ENCODE peak calls at places on chromosomes 3 and 15, in six cellular contexts. One of them, this sample, is unnamed.

GRCh38 chr3:188584162-188584529 is 430.2 kb downstream of the LPP start:
- DNase-seq in neural progenitor cell: no peak
- DNase-seq in fibroblast of lung: peak; percentile 93
- DNase-seq in left ventricle myocardium inferior: no peak
- DNase-seq in OCI-LY7: peak; percentile 14
- DNase-seq in upper lobe of right lung: no peak
- DNase-seq in this sample: no peak

GRCh38 chr3:51948016-51948580 is 5.9 kb downstream of the PARP3 start:
- DNase-seq in neural progenitor cell: no peak
- DNase-seq in fibroblast of lung: no peak
- DNase-seq in left ventricle myocardium inferior: no peak
- DNase-seq in OCI-LY7: no peak
- DNase-seq in upper lobe of right lung: peak; percentile 61
- DNase-seq in this sample: peak; percentile 35

GRCh38 chr3:36394176-36394575 is 13.9 kb downstream of the STAC start:
- DNase-seq in neural progenitor cell: no peak
- DNase-seq in fibroblast of lung: peak; percentile 86
- DNase-seq in left ventricle myocardium inferior: no peak
- DNase-seq in OCI-LY7: no peak
- DNase-seq in upper lobe of right lung: no peak
- DNase-seq in this sample: no peak

GRCh38 chr15:95127356-95127755 is 896.0 kb downstream of the MCTP2 start:
- DNase-seq in neural progenitor cell: no peak
- DNase-seq in fibroblast of lung: peak; percentile 27
- DNase-seq in left ventricle myocardium inferior: no peak
- DNase-seq in OCI-LY7: no peak
- DNase-seq in upper lobe of right lung: no peak
- DNase-seq in this sample: no peak

GRCh38 chr3:69761896-69762789 is 22.9 kb downstream of the MITF start:
- DNase-seq in neural progenitor cell: no peak
- DNase-seq in fibroblast of lung: peak; percentile 90
- DNase-seq in left ventricle myocardium inferior: no peak
- DNase-seq in OCI-LY7: no peak
- DNase-seq in upper lobe of right lung: no peak
- DNase-seq in this sample: no peak

GRCh38 chr3:25594007-25594502 is 70.7 kb downstream of the TOP2B start:
- DNase-seq in neural progenitor cell: peak; percentile 55
- DNase-seq in fibroblast of lung: peak; percentile 78
- DNase-seq in left ventricle myocardium inferior: no peak
- DNase-seq in OCI-LY7: peak; percentile 56
- DNase-seq in upper lobe of right lung: no peak
- DNase-seq in this sample: no peak

GRCh38 chr15:88375234-88375926 is 91.8 kb downstream of the MRPL46 start:
- DNase-seq in neural progenitor cell: peak; percentile 8
- DNase-seq in fibroblast of lung: peak; percentile 93
- DNase-seq in left ventricle myocardium inferior: no peak
- DNase-seq in OCI-LY7: no peak
- DNase-seq in upper lobe of right lung: no peak
- DNase-seq in this sample: no peak

GRCh38 chr3:184261270-184262165 is at the start of gene CAMK2N2:
- DNase-seq in neural progenitor cell: peak; percentile 81
- DNase-seq in fibroblast of lung: peak; percentile 60
- DNase-seq in left ventricle myocardium inferior: peak; percentile 46
- DNase-seq in OCI-LY7: peak; percentile 33
- DNase-seq in upper lobe of right lung: peak; percentile 76
- DNase-seq in this sample: peak; percentile 61

GRCh38 chr3:51940648-51941421 is 869 bp downstream of the RRP9 start:
- DNase-seq in neural progenitor cell: no peak
- DNase-seq in fibroblast of lung: no peak
- DNase-seq in left ventricle myocardium inferior: no peak
- DNase-seq in OCI-LY7: no peak
- DNase-seq in upper lobe of right lung: peak; percentile 7
- DNase-seq in this sample: no peak

GRCh38 chr15:41544650-41545015 is 576 bp upstream of the RPAP1 start:
- DNase-seq in neural progenitor cell: no peak
- DNase-seq in fibroblast of lung: no peak
- DNase-seq in left ventricle myocardium inferior: peak; percentile 33
- DNase-seq in OCI-LY7: no peak
- DNase-seq in upper lobe of right lung: peak; percentile 91
- DNase-seq in this sample: peak; percentile 89

GRCh38 chr15:48064435-48064834 is 56.4 kb upstream of the SLC24A5 start:
- DNase-seq in neural progenitor cell: no peak
- DNase-seq in fibroblast of lung: no peak
- DNase-seq in left ventricle myocardium inferior: no peak
- DNase-seq in OCI-LY7: no peak
- DNase-seq in upper lobe of right lung: no peak
- DNase-seq in this sample: no peak

GRCh38 chr3:195208631-195209030 is 62.3 kb downstream of the XXYLT1 start:
- DNase-seq in neural progenitor cell: no peak
- DNase-seq in fibroblast of lung: no peak
- DNase-seq in left ventricle myocardium inferior: no peak
- DNase-seq in OCI-LY7: no peak
- DNase-seq in upper lobe of right lung: peak; percentile 41
- DNase-seq in this sample: no peak

GRCh38 chr15:50873935-50874353 is 34.5 kb upstream of the AP4E1 start:
- DNase-seq in neural progenitor cell: no peak
- DNase-seq in fibroblast of lung: no peak
- DNase-seq in left ventricle myocardium inferior: no peak
- DNase-seq in OCI-LY7: no peak
- DNase-seq in upper lobe of right lung: no peak
- DNase-seq in this sample: no peak

GRCh38 chr15:76059320-76060097 is at the start of gene TMEM266:
- DNase-seq in neural progenitor cell: peak; percentile 96
- DNase-seq in fibroblast of lung: peak; percentile 26
- DNase-seq in left ventricle myocardium inferior: peak; percentile 39
- DNase-seq in OCI-LY7: no peak
- DNase-seq in upper lobe of right lung: peak; percentile 72
- DNase-seq in this sample: peak; percentile 57

GRCh38 chr15:78179286-78179840 is 30.2 kb downstream of the IDH3A start:
- DNase-seq in neural progenitor cell: no peak
- DNase-seq in fibroblast of lung: no peak
- DNase-seq in left ventricle myocardium inferior: no peak
- DNase-seq in OCI-LY7: no peak
- DNase-seq in upper lobe of right lung: no peak
- DNase-seq in this sample: no peak

GRCh38 chr15:99305761-99306505 is 54.7 kb downstream of the LRRC28 start:
- DNase-seq in neural progenitor cell: peak; percentile 58
- DNase-seq in fibroblast of lung: peak; percentile 89
- DNase-seq in left ventricle myocardium inferior: peak; percentile 59
- DNase-seq in OCI-LY7: no peak
- DNase-seq in upper lobe of right lung: no peak
- DNase-seq in this sample: peak; percentile 50

GRCh38 chr3:155661730-155662129 is 83.1 kb downstream of the PLCH1 start:
- DNase-seq in neural progenitor cell: no peak
- DNase-seq in fibroblast of lung: no peak
- DNase-seq in left ventricle myocardium inferior: no peak
- DNase-seq in OCI-LY7: no peak
- DNase-seq in upper lobe of right lung: no peak
- DNase-seq in this sample: no peak

GRCh38 chr3:151146071-151146730 is 56.8 kb downstream of the GPR171 start:
- DNase-seq in neural progenitor cell: peak; percentile 86
- DNase-seq in fibroblast of lung: peak; percentile 57
- DNase-seq in left ventricle myocardium inferior: peak; percentile 60
- DNase-seq in OCI-LY7: peak; percentile 83
- DNase-seq in upper lobe of right lung: peak; percentile 71
- DNase-seq in this sample: peak; percentile 66

GRCh38 chr3:151144756-151145155 is 58.3 kb downstream of the GPR171 start:
- DNase-seq in neural progenitor cell: no peak
- DNase-seq in fibroblast of lung: no peak
- DNase-seq in left ventricle myocardium inferior: no peak
- DNase-seq in OCI-LY7: no peak
- DNase-seq in upper lobe of right lung: no peak
- DNase-seq in this sample: no peak

GRCh38 chr3:151147299-151147698 is 55.7 kb downstream of the GPR171 start:
- DNase-seq in neural progenitor cell: no peak
- DNase-seq in fibroblast of lung: no peak
- DNase-seq in left ventricle myocardium inferior: no peak
- DNase-seq in OCI-LY7: no peak
- DNase-seq in upper lobe of right lung: no peak
- DNase-seq in this sample: no peak

GRCh38 chr3:151145713-151146070 is 57.3 kb downstream of the GPR171 start:
- DNase-seq in neural progenitor cell: no peak
- DNase-seq in fibroblast of lung: no peak
- DNase-seq in left ventricle myocardium inferior: no peak
- DNase-seq in OCI-LY7: no peak
- DNase-seq in upper lobe of right lung: no peak
- DNase-seq in this sample: no peak

GRCh38 chr3:151146731-151147091 is 56.3 kb downstream of the GPR171 start:
- DNase-seq in neural progenitor cell: no peak
- DNase-seq in fibroblast of lung: no peak
- DNase-seq in left ventricle myocardium inferior: no peak
- DNase-seq in OCI-LY7: no peak
- DNase-seq in upper lobe of right lung: no peak
- DNase-seq in this sample: no peak
- H3K27ac ChIP-seq in neural progenitor cell: no peak overlapping the region
- H3K27ac ChIP-seq in fibroblast of lung: no peak overlapping the region
- H3K27ac ChIP-seq in left ventricle myocardium inferior: no peak overlapping the region
- H3K27ac ChIP-seq in OCI-LY7: no peak overlapping the region
- H3K27ac ChIP-seq in upper lobe of right lung: no peak overlapping the region
- H3K27ac ChIP-seq in this sample: no peak overlapping the region

GRCh38 chr15:35307026-35307425 is 221.9 kb upstream of the NANOGP8 start:
- DNase-seq in neural progenitor cell: no peak
- DNase-seq in fibroblast of lung: no peak
- DNase-seq in left ventricle myocardium inferior: no peak
- DNase-seq in OCI-LY7: no peak
- DNase-seq in upper lobe of right lung: no peak
- DNase-seq in this sample: no peak

GRCh38 chr15:35304389-35304788 is 219.3 kb upstream of the NANOGP8 start:
- DNase-seq in neural progenitor cell: no peak
- DNase-seq in fibroblast of lung: no peak
- DNase-seq in left ventricle myocardium inferior: no peak
- DNase-seq in OCI-LY7: no peak
- DNase-seq in upper lobe of right lung: no peak
- DNase-seq in this sample: no peak

GRCh38 chr15:35305031-35305555 is 220.0 kb upstream of the NANOGP8 start:
- DNase-seq in neural progenitor cell: no peak
- DNase-seq in fibroblast of lung: peak; percentile 57
- DNase-seq in left ventricle myocardium inferior: no peak
- DNase-seq in OCI-LY7: no peak
- DNase-seq in upper lobe of right lung: no peak
- DNase-seq in this sample: no peak

GRCh38 chr15:35306361-35306981 is 221.4 kb upstream of the NANOGP8 start:
- DNase-seq in neural progenitor cell: no peak
- DNase-seq in fibroblast of lung: peak; percentile 91
- DNase-seq in left ventricle myocardium inferior: no peak
- DNase-seq in OCI-LY7: no peak
- DNase-seq in upper lobe of right lung: no peak
- DNase-seq in this sample: no peak

GRCh38 chr15:35305906-35306305 is 220.8 kb upstream of the NANOGP8 start:
- DNase-seq in neural progenitor cell: no peak
- DNase-seq in fibroblast of lung: peak; percentile 96
- DNase-seq in left ventricle myocardium inferior: no peak
- DNase-seq in OCI-LY7: no peak
- DNase-seq in upper lobe of right lung: no peak
- DNase-seq in this sample: no peak
- H3K27ac ChIP-seq in neural progenitor cell: no peak overlapping the region
- H3K27ac ChIP-seq in fibroblast of lung: no peak overlapping the region
- H3K27ac ChIP-seq in left ventricle myocardium inferior: peak overlapping the region; percentile 78
- H3K27ac ChIP-seq in OCI-LY7: no peak overlapping the region
- H3K27ac ChIP-seq in upper lobe of right lung: no peak overlapping the region
- H3K27ac ChIP-seq in this sample: no peak overlapping the region

DNA sequence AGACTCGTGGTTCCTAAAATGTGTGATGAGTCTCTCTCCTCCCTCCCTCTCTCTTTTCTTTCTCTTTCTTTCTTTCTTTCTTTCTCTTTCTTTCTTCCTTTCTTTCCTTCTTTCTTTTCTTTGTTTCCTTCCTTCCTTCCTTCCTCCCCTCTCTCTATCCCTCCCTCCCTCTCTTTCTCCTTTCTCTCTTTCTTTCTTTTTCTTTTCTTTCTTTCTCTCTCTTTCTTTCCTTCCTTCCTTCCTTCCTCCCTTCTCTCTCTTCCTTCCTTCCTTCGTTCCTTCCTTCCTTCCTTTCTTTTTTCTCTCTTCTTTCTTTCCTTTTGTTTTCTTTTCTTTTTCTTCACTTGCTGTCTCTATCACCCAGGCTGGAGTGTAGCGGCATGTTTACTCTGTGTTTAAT is 290.8 kb downstream of the NFKBIZ start:
- DNase-seq in neural progenitor cell: no peak
- DNase-seq in fibroblast of lung: no peak
- DNase-seq in left ventricle myocardium inferior: no peak
- DNase-seq in OCI-LY7: no peak
- DNase-seq in upper lobe of right lung: no peak
- DNase-seq in this sample: no peak
- H3K27ac ChIP-seq in neural progenitor cell: no peak overlapping the region
- H3K27ac ChIP-seq in fibroblast of lung: no peak overlapping the region
- H3K27ac ChIP-seq in left ventricle myocardium inferior: peak overlapping the region; percentile 70
- H3K27ac ChIP-seq in OCI-LY7: no peak overlapping the region
- H3K27ac ChIP-seq in upper lobe of right lung: no peak overlapping the region
- H3K27ac ChIP-seq in this sample: no peak overlapping the region

GRCh38 chr3:127819656-127820055 is 2.7 kb downstream of the MGLL start:
- DNase-seq in neural progenitor cell: no peak
- DNase-seq in fibroblast of lung: no peak
- DNase-seq in left ventricle myocardium inferior: no peak
- DNase-seq in OCI-LY7: no peak
- DNase-seq in upper lobe of right lung: no peak
- DNase-seq in this sample: no peak
- H3K27ac ChIP-seq in neural progenitor cell: no peak overlapping the region
- H3K27ac ChIP-seq in fibroblast of lung: peak overlapping the region; percentile 80
- H3K27ac ChIP-seq in left ventricle myocardium inferior: peak overlapping the region; percentile 96
- H3K27ac ChIP-seq in OCI-LY7: no peak overlapping the region
- H3K27ac ChIP-seq in upper lobe of right lung: peak overlapping the region; percentile 87
- H3K27ac ChIP-seq in this sample: peak overlapping the region; percentile 88